ENCODE peak calls at places on chromosomes 11 and 22, in five cellular contexts. E is uterus; P is dorsolateral prefrontal cortex; W is astrocyte of the spinal cord; U is CD8-positive, alpha-beta T cell. S is an unnamed sample.

GRCh38 chr11:45252134-45252856 is 33.8 kb downstream of the SYT13 start:
- DNase-seq in E (no peak), P (no peak), W (peak; percentile 23), U (no peak), S (no peak)

GRCh38 chr11:20363500-20364411 is at the start of gene HTATIP2:
- DNase-seq in E (peak; percentile 56), P (peak; percentile 64), W (peak; percentile 43), U (peak; percentile 64), S (no peak)

GRCh38 chr11:12264361-12264760 is 113.0 kb upstream of the PARVA start:
- DNase-seq in E (no peak), P (no peak), W (no peak), U (no peak), S (no peak)

GRCh38 chr11:130315354-130315970 is 745 bp upstream of the ZBTB44 start:
- DNase-seq in E (peak; percentile 21), P (no peak), W (no peak), U (peak; percentile 47), S (no peak)

GRCh38 chr11:134372961-134373360 is 39.1 kb downstream of the B3GAT1 start:
- DNase-seq in E (no peak), P (no peak), W (no peak), U (no peak), S (no peak)

GRCh38 chr11:115869780-115870431 is 365.7 kb upstream of the CADM1 start:
- DNase-seq in E (no peak), P (no peak), W (peak; percentile 5), U (peak; percentile 9), S (no peak)

GRCh38 chr22:50281957-50282356 is 11.8 kb upstream of the MAPK11 start:
- DNase-seq in E (no peak), P (no peak), W (no peak), U (no peak), S (no peak)

GRCh38 chr11:100562102-100562501 is 125.0 kb upstream of the ARHGAP42 start:
- DNase-seq in E (peak; percentile 32), P (no peak), W (peak; percentile 85), U (no peak), S (peak; percentile 81)

GRCh38 chr11:1570896-1571759 is 943 bp downstream of the DUSP8 start:
- DNase-seq in E (no peak), P (no peak), W (no peak), U (no peak), S (no peak)

GRCh38 chr11:78759067-78759466 is 184.4 kb upstream of the NARS2 start:
- DNase-seq in E (no peak), P (no peak), W (no peak), U (no peak), S (no peak)

GRCh38 chr11:107006076-107006833 is 12.0 kb downstream of the GUCY1A2 start:
- DNase-seq in E (no peak), P (no peak), W (peak; percentile 32), U (no peak), S (no peak)

GRCh38 chr22:23834830-23835772 is 3.7 kb downstream of the DERL3 start:
- DNase-seq in E (peak; percentile 12), P (peak; percentile 53), W (no peak), U (no peak), S (no peak)

GRCh38 chr11:35111171-35112055 is 27.6 kb upstream of the CD44 start:
- DNase-seq in E (no peak), P (no peak), W (peak; percentile 93), U (no peak), S (no peak)

GRCh38 chr11:18420067-18420466 is 7.9 kb downstream of the LDHC start:
- DNase-seq in E (no peak), P (no peak), W (no peak), U (no peak), S (no peak)

GRCh38 chr11:78784321-78785061 is 209.8 kb upstream of the NARS2 start:
- DNase-seq in E (no peak), P (no peak), W (peak; percentile 70), U (no peak), S (no peak)

GRCh38 chr11:67264260-67264659 is 2.0 kb upstream of the GRK2 start:
- DNase-seq in E (no peak), P (no peak), W (no peak), U (no peak), S (no peak)

GRCh38 chr11:93444671-93445073 is 98.5 kb downstream of the SMCO4 start:
- DNase-seq in E (no peak), P (no peak), W (peak; percentile 55), U (no peak), S (peak; percentile 10)

GRCh38 chr11:67632175-67632981 is 2.6 kb upstream of the NUDT8 start:
- DNase-seq in E (no peak), P (no peak), W (no peak), U (no peak), S (no peak)

GRCh38 chr11:45930031-45930794 is 7.8 kb downstream of the LARGE2 start:
- DNase-seq in E (no peak), P (no peak), W (no peak), U (peak; percentile 15), S (no peak)

GRCh38 chr22:19723990-19724827 is 870 bp downstream of the GP1BB start:
- DNase-seq in E (no peak), P (no peak), W (no peak), U (no peak), S (no peak)

GRCh38 chr22:38162881-38163843 is 18.5 kb downstream of the PLA2G6 start:
- DNase-seq in E (no peak), P (no peak), W (no peak), U (no peak), S (no peak)

GRCh38 chr11:73359930-73360742 is 16.1 kb upstream of the RELT start:
- DNase-seq in E (no peak), P (no peak), W (peak; percentile 26), U (peak; percentile 10), S (no peak)

GRCh38 chr11:102384419-102385052 is 37.5 kb downstream of the BIRC2 start:
- DNase-seq in E (no peak), P (no peak), W (no peak), U (no peak), S (no peak)

GRCh38 chr11:64533501-64533900 is 57.5 kb upstream of the SLC22A12 start:
- DNase-seq in E (no peak), P (no peak), W (no peak), U (no peak), S (no peak)

GRCh38 chr11:69383372-69383771 is 89.4 kb downstream of the MYEOV start:
- DNase-seq in E (no peak), P (no peak), W (no peak), U (no peak), S (no peak)

GRCh38 chr22:19806213-19807160 is 45.9 kb downstream of the TBX1 start:
- DNase-seq in E (peak; percentile 38), P (peak; percentile 19), W (no peak), U (no peak), S (peak; percentile 20)

GRCh38 chr22:43411981-43412807 is at the start of gene MPPED1:
- DNase-seq in E (no peak), P (no peak), W (no peak), U (no peak), S (no peak)

GRCh38 chr11:116257871-116258270 is 514.9 kb downstream of the BUD13 start:
- DNase-seq in E (no peak), P (no peak), W (no peak), U (no peak), S (no peak)

GRCh38 chr22:37971475-37972434 is 12.6 kb downstream of the SOX10 start:
- DNase-seq in E (no peak), P (no peak), W (no peak), U (no peak), S (no peak)

GRCh38 chr11:120590472-120590871 is 78.9 kb downstream of the GRIK4 start:
- DNase-seq in E (no peak), P (no peak), W (no peak), U (no peak), S (no peak)

GRCh38 chr11:133041928-133042890 is 490.1 kb downstream of the OPCML start:
- DNase-seq in E (no peak), P (no peak), W (no peak), U (no peak), S (no peak)

DNA sequence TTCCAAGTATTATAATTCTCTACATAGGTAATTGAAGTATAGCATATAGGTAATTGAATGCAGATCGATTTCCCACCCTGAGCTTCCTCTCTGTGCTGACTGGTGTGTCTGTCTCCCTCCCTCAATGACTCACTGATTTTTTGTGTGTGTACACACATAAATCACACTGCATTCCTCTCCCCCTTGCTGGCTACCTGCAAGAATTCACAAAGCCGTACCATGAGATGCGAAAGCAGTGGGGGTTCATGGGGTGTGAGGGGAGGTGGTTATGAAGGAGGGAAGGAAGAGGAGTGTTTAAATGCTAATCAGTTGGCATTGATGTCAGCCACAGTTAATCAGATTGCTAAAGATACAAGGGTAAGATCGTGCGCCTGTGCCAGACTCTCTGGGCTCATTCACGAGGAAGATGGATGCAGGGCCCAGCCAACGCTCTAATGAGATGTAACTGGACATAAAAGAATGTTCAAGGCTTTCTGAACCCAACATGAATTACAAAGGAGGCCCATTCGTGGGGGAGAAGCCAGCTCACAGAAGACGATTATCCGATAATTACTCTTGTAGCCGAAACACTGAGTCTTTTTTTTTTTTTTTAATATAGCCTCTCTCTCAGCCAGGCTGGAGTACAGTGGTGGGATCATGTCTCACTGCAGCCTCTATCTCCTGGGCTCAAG is 107.4 kb downstream of the SEZ6L start:
- DNase-seq in E (no peak), P (no peak), W (no peak), U (no peak), S (no peak)
- H3K4me3 ChIP-seq in E (no peak overlapping the region), P (no peak overlapping the region), W (no peak overlapping the region), U (no peak overlapping the region), S (no peak overlapping the region)

DNA sequence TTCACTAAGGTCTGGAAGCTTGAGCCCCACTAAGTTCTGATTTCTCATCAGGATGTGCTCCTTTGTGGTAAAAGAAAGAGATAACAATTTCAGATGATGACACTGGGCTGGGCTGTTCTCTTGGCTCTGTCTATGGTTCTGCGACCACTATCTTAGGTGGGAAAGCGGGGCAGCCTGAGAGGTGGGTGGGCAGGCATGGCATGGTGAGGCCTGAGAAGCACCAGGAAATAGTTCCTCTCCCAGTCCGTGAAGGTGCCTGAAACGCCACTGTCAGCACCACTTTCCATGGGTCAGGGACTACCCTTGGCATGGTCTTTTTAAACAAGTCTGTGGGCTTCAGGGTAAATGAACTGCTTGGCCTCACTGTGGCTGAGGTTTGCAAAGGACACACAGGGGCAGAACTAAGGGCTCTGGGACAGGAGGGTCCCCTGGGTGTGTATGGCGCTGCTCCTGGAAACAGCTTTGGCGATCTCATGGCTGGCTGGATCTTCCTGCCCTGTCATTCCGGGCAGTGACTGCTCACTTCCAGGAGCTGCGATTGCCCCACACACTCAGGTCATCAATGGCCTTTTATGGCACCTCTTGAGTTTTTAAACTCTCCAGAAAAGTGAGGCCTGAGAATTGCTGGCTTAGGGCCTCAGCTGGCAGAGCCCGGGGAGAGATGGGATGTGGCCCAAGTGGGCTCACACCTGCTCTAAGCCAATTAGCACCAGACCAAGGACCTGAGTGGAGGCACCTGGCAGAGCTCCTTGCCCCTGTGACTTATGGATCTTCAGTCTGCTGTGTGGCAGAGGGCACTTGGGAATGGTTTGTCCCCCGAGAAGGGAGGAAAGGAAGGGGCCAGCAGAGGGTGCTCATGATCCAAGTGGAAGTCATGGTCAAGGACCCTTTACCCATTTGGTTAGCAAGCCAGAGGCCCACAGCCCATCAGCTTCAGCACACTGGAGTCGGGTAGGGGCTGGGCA is 55.6 kb upstream of the LYVE1 start:
- DNase-seq in E (no peak), P (no peak), W (peak; percentile 14), U (no peak), S (no peak)
- TF ChIP-seq CTCF in E (peak; percentile 24), P (peak; percentile 30), W (peak; percentile 56), U (no peak), S (peak; percentile 83)

GRCh38 chr11:76321340-76321739 is 59.6 kb downstream of the THAP12 start:
- DNase-seq in E (no peak), P (no peak), W (no peak), U (no peak), S (no peak)
- H3K4me3 ChIP-seq in E (no peak overlapping the region), P (no peak overlapping the region), W (no peak overlapping the region), U (no peak overlapping the region), S (peak overlapping the region; percentile 26)

GRCh38 chr11:32071811-32072210 is 19.1 kb upstream of the RCN1 start:
- DNase-seq in E (no peak), P (no peak), W (peak; percentile 70), U (no peak), S (no peak)
- TF ChIP-seq CTCF in E (no peak), P (no peak), W (peak; percentile 70), U (no peak), S (peak; percentile 65)

S was measured in retinal pigment epithelial cell.